ENCODE peak calls at places on chromosomes 16 and 17, in four cellular contexts. B is memory B cell, T is colonic mucosa, G is neural progenitor cell. O is an unnamed sample.

GRCh38 chr16:84514874-84515835 is 10.7 kb upstream of the MEAK7 start:
- DNase-seq in G (peak), B (peak), T (no peak), O (peak)

GRCh38 chr17:75036643-75037268 is 10.0 kb downstream of the ATP5PD start:
- DNase-seq in G (no peak), B (no peak), T (peak), O (peak)

GRCh38 chr17:78392295-78392694 is 13.8 kb downstream of the PGS1 start:
- DNase-seq in B (no peak), T (no peak), G (no peak), O (no peak)

GRCh38 chr16:54687043-54687655 is 243.5 kb upstream of the IRX5 start:
- DNase-seq in T (no peak), G (no peak), B (no peak), O (no peak)

GRCh38 chr16:4327782-4328579 is 12.1 kb downstream of the GLIS2 start:
- DNase-seq in T (peak), G (peak), B (peak), O (peak)

GRCh38 chr16:28061702-28062101 is 1.8 kb downstream of the GSG1L start:
- DNase-seq in T (no peak), G (no peak), B (no peak), O (no peak)

GRCh38 chr17:41415833-41416335 is 8.5 kb downstream of the KRT37 start:
- DNase-seq in G (no peak), T (no peak), B (no peak), O (no peak)

GRCh38 chr17:4130715-4131114 is 12.1 kb downstream of the ZZEF1 start:
- DNase-seq in G (no peak), B (no peak), T (peak), O (no peak)

GRCh38 chr16:85823328-85823920 is 23.9 kb downstream of the COX4I1 start:
- DNase-seq in B (no peak), G (no peak), T (no peak), O (no peak)

GRCh38 chr16:28073836-28074235 is 10.3 kb upstream of the GSG1L start:
- DNase-seq in T (no peak), B (no peak), G (no peak), O (no peak)

GRCh38 chr17:40707720-40708119 is 4.2 kb upstream of the KRT24 start:
- DNase-seq in B (no peak), T (peak), G (no peak), O (no peak)

GRCh38 chr16:87135631-87136030 is 181.6 kb downstream of the C16orf95 start:
- DNase-seq in T (no peak), G (no peak), B (no peak), O (no peak)

GRCh38 chr17:80676096-80676466 is 131.4 kb downstream of the RPTOR start:
- DNase-seq in G (no peak), B (no peak), T (no peak), O (no peak)

GRCh38 chr16:8763899-8764298 is 33.5 kb downstream of the TMEM186 start:
- DNase-seq in B (no peak), G (peak), T (no peak), O (no peak)

GRCh38 chr16:3963203-3963602 is 82.7 kb upstream of the CREBBP start:
- DNase-seq in B (peak), T (no peak), G (no peak), O (no peak)

GRCh38 chr17:66834919-66835454 is at the start of gene CACNG5:
- DNase-seq in T (no peak), B (no peak), G (peak), O (no peak)

GRCh38 chr16:71254832-71255560 is 24.5 kb upstream of the HYDIN start:
- DNase-seq in B (no peak), T (no peak), G (no peak), O (no peak)

GRCh38 chr17:47945080-47945479 is 3.7 kb downstream of the PNPO start:
- DNase-seq in T (no peak), G (no peak), B (no peak), O (no peak)

GRCh38 chr17:17347956-17348871 is 45.0 kb downstream of the NT5M start:
- DNase-seq in B (no peak), T (no peak), G (no peak), O (no peak)

GRCh38 chr17:74919440-74920305 is 3.4 kb downstream of the USH1G start:
- DNase-seq in G (peak), B (no peak), T (no peak), O (peak)

GRCh38 chr16:84036982-84037425 is 5.6 kb downstream of the SLC38A8 start:
- DNase-seq in T (no peak), B (no peak), G (no peak), O (no peak)

O was measured in stomach.